ENCODE peak calls at places on chromosomes 13 and 19, in five cellular contexts. P is PC-3, T is cardiac muscle cell, U is upper lobe of right lung, K is mammary epithelial cell. V is an unnamed sample. For H3K4me1, the result is how much of the 10 kb centered on the place peaks cover.

GRCh38 chr13:97542102-97542501 is 108.1 kb downstream of the RAP2A start:
- DNase-seq in P (no peak), T (no peak), U (no peak), K (no peak), V (no peak)

GRCh38 chr13:64453831-64454230 is 2776.3 kb downstream of the PCDH9 start:
- DNase-seq in P (no peak), T (peak), U (no peak), K (no peak), V (no peak)

GRCh38 chr19:46489445-46490272 is 6.0 kb downstream of the PNMA8B start:
- DNase-seq in P (no peak), T (no peak), U (peak), K (no peak), V (peak)

GRCh38 chr13:42049454-42049780 is 969 bp downstream of the DGKH start:
- DNase-seq in P (no peak), T (no peak), U (no peak), K (no peak), V (no peak)

GRCh38 chr13:88339271-88339741 is 668.1 kb downstream of the SLITRK5 start:
- DNase-seq in P (peak), T (peak), U (no peak), K (no peak), V (no peak)

GRCh38 chr19:55131421-55131820 is 14.0 kb upstream of the PPP1R12C start:
- DNase-seq in P (no peak), T (no peak), U (no peak), K (no peak), V (no peak)

GRCh38 chr13:94195715-94196114 is 283.8 kb downstream of the DCT start:
- DNase-seq in P (peak), T (peak), U (no peak), K (peak), V (no peak)

GRCh38 chr13:40762849-40763248 is 8.1 kb downstream of the MRPS31 start:
- DNase-seq in P (no peak), T (no peak), U (no peak), K (no peak), V (no peak)

GRCh38 chr13:102299366-102299765 is 102.5 kb downstream of the FGF14 start:
- DNase-seq in P (no peak), T (no peak), U (no peak), K (no peak), V (no peak)

GRCh38 chr13:23728807-23729206 is 158.6 kb downstream of the TNFRSF19 start:
- DNase-seq in P (no peak), T (no peak), U (no peak), K (no peak), V (no peak)

GRCh38 chr13:111177081-111177711 is 62.1 kb downstream of the ARHGEF7 start:
- DNase-seq in P (no peak), T (peak), U (no peak), K (peak), V (peak)

GRCh38 chr13:99404005-99404755 is 97.0 kb upstream of the GPR183 start:
- DNase-seq in P (peak), T (peak), U (peak), K (peak), V (no peak)

GRCh38 chr13:49086711-49087110 is 111.0 kb downstream of the FNDC3A start:
- DNase-seq in P (peak), T (no peak), U (no peak), K (peak), V (no peak)

GRCh38 chr19:19109601-19110000 is 28.7 kb downstream of the TMEM161A start:
- DNase-seq in P (no peak), T (no peak), U (no peak), K (no peak), V (no peak)

GRCh38 chr19:19111967-19112580 is 26.2 kb downstream of the TMEM161A start:
- DNase-seq in P (no peak), T (no peak), U (no peak), K (no peak), V (peak)

GRCh38 chr19:19111138-19111835 is 27.0 kb downstream of the TMEM161A start:
- DNase-seq in P (no peak), T (no peak), U (no peak), K (no peak), V (peak)

GRCh38 chr19:19113040-19113541 is 25.2 kb downstream of the TMEM161A start:
- DNase-seq in P (peak), T (peak), U (no peak), K (no peak), V (peak)

GRCh38 chr19:19110410-19111137 is 27.7 kb downstream of the TMEM161A start:
- DNase-seq in P (no peak), T (peak), U (no peak), K (no peak), V (no peak)
- TF ChIP-seq CTCF in P (no peak), T (peak), U (peak), K (peak), V (no peak)

DNA sequence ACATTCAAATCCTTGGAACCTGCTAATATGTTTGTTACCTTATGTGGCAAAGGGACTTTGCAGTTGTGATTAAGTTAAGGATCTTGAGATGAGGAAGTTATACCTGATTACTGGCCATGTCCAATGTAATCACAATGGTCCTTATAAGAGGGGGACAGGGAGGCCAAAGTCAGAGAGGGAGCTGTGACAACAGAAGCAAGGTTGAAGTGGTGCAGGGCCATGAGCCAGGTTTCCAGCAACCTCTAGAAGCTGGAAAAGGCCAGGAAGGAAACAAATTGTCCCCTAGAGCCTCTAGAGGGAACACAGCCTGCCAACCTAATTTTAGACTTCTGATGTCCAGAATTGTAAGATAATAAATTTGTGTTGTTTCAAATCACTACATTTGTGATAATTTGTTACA is 334.7 kb upstream of the DACH1 start:
- DNase-seq in P (no peak), T (no peak), U (no peak), K (no peak), V (no peak)
- H3K4me3 ChIP-seq in P (no peak), T (no peak), U (no peak), K (no peak), V (no peak)

DNA sequence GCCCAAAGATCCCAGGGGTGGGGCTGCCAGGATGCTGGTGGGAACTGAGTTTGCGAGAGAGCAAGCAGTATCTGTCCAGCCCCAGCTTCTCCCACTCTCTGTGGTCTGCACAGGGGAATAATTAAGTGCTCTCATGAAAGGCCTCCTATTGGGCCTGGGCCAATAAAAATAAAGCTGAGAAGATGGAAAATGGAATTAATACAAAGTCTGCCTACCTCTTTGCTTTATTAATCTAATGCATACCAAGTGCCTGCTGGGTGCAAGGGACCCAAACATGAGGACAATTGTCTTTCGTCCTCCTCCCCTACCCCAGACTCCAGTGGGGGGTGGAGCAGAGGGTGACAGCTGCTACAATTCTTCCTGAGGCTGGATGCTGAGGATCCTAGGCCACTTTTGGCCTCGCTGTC is 5.4 kb downstream of the DDX39A start:
- DNase-seq in P (no peak), T (no peak), U (no peak), K (no peak), V (no peak)
- H3K4me1 ChIP-seq in P (under half), T (under half), U (under half), K (under half), V (under half)

GRCh38 chr19:1253514-1254080 is 5.2 kb downstream of the MIDN start:
- DNase-seq in P (peak), T (no peak), U (peak), K (no peak), V (no peak)

GRCh38 chr19:1252221-1252817 is 3.9 kb downstream of the MIDN start:
- DNase-seq in P (peak), T (no peak), U (peak), K (peak), V (peak)

GRCh38 chr19:1251503-1252220 is 3.3 kb downstream of the MIDN start:
- DNase-seq in P (no peak), T (no peak), U (peak), K (no peak), V (no peak)

GRCh38 chr19:1254081-1254527 is 5.7 kb downstream of the MIDN start:
- DNase-seq in P (no peak), T (no peak), U (peak), K (no peak), V (no peak)

DNA sequence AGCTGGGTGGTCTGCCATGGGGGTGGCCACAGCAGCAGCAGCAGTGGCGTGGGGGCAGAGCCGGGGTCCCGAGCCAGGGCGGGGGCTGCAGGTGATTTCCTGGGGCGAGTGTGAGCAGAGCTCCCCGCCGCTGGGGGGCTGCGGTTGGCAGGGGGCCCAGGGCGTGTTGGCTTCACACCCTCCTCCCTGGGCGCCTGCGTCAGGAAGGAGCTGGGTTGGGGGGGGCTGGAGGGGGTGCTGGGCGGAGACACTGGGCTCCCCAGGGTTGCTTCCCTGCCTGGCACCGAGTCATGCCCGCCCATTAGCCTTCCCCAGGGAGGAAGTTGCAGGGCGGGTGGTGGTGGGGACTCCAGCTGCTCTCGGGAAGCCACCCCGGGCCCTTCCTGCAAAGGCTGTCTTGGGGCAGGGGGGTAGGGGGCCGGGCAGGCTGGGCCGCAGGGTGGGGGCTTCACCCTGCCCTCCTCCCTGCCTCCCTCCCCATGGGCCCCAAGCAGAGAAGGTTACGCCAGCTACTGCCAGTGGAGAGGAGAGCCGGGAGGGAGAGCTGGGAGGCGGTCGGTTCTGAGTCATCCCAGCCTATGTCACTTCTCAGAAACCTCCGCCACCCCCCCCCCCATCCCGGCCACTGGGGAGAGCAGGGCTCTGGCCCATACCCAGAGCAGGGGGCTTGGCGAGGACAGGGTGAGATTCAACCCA is 4.6 kb downstream of the MIDN start:
- DNase-seq in P (peak), T (no peak), U (peak), K (peak), V (peak)
- TF ChIP-seq CTCF in P (no peak), T (no peak), U (no peak), K (peak), V (no peak)

GRCh38 chr19:45251452-45252354 is 632 bp downstream of the MARK4 start:
- DNase-seq in P (no peak), T (peak), U (no peak), K (no peak), V (no peak)

GRCh38 chr19:45255611-45256157 is 4.6 kb downstream of the MARK4 start:
- DNase-seq in P (no peak), T (no peak), U (no peak), K (no peak), V (no peak)

GRCh38 chr19:45256836-45257235 is 5.8 kb downstream of the MARK4 start:
- DNase-seq in P (no peak), T (no peak), U (no peak), K (no peak), V (no peak)

GRCh38 chr19:45253396-45254027 is 2.4 kb downstream of the MARK4 start:
- DNase-seq in P (no peak), T (no peak), U (no peak), K (peak), V (no peak)

GRCh38 chr19:45254044-45254531 is 3.0 kb downstream of the MARK4 start:
- DNase-seq in P (no peak), T (no peak), U (no peak), K (no peak), V (no peak)
- H3K4me3 ChIP-seq in P (no peak), T (no peak), U (no peak), K (no peak), V (no peak)

DNA sequence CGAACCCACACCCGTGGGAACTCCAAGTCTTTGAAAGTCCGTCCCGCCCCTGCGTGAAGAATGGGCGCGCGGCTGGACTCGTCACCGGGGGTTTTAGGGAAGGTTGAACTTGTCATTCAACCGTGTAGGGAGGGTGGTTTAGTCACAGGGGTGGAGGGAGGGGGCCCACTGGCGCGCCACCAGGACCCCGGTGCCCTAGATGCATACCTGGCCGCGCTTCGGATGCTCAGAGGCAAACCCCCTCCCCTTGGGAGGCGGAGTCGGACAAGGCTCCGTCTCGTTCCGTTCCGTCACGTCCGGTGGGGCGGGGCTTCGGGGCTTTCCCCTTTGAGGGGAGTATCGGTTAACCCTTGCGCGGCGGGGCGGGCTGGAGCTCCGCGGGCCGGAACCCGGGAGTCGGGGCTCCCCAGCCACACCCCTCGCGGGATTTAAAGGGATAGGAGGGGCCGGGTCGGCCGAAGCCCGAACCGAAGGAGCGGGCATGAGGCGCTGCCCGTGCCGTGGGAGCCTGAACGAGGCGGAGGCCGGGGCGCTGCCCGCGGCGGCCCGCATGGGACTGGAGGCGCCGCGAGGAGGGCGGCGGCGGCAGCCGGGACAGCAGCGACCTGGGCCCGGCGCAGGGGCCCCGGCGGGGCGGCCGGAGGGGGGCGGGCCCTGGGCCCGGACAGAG is at the start of the genes COQ8B and ITPKC:
- DNase-seq in P (peak), T (peak), U (peak), K (peak), V (peak)
- H3K4me1 ChIP-seq in P (under half), T (under half), U (under half), K (under half), V (under half)

GRCh38 chr13:84239032-84239431 is 356.8 kb upstream of the SLITRK1 start:
- DNase-seq in P (no peak), T (no peak), U (no peak), K (no peak), V (no peak)

GRCh38 chr13:84243340-84243739 is 361.1 kb upstream of the SLITRK1 start:
- DNase-seq in P (no peak), T (no peak), U (no peak), K (no peak), V (no peak)
- TF ChIP-seq CTCF in P (no peak), T (no peak), U (no peak), K (no peak), V (no peak)